ENCODE peak calls at places on chromosomes 13 and 19, in eight cellular contexts. O, J, Y, T, U, B, W and Q are unnamed samples.

GRCh38 chr13:100987993-100988392 is 313.4 kb upstream of the TMTC4 start:
- DNase-seq in B (no peak), J (peak; percentile 25), T (peak; percentile 8), W (no peak), U (no peak), Y (no peak), O (no peak), Q (no peak)

GRCh38 chr13:74839656-74840055 is 642.3 kb downstream of the TBC1D4 start:
- DNase-seq in B (no peak), Y (no peak), O (no peak), J (no peak), W (no peak), T (no peak), U (no peak), Q (no peak)

GRCh38 chr19:19643158-19644053 is at the start of gene GMIP:
- DNase-seq in J (peak; percentile 64), Y (peak; percentile 97), O (peak; percentile 64), B (peak; percentile 86), W (peak; percentile 83), U (peak; percentile 94), T (peak; percentile 83), Q (peak; percentile 37)

GRCh38 chr19:6209233-6209632 is 70.5 kb downstream of the MLLT1 start:
- DNase-seq in J (no peak), Y (no peak), O (no peak), W (no peak), U (peak; percentile 43), B (no peak), T (no peak), Q (no peak)

GRCh38 chr19:18118420-18119242 is 21.1 kb downstream of the MAST3 start:
- DNase-seq in O (no peak), T (no peak), J (peak; percentile 13), B (no peak), U (no peak), Y (no peak), W (no peak), Q (no peak)

GRCh38 chr13:46535822-46536221 is 17.1 kb upstream of the LRCH1 start:
- DNase-seq in J (no peak), W (no peak), Y (no peak), T (no peak), O (no peak), U (no peak), B (no peak), Q (no peak)

GRCh38 chr19:8340341-8341096 is 2.5 kb downstream of the KANK3 start:
- DNase-seq in Y (peak; percentile 26), O (no peak), B (peak; percentile 48), U (no peak), T (peak; percentile 75), W (no peak), J (no peak), Q (no peak)

GRCh38 chr13:22828081-22828480 is 352.7 kb upstream of the SGCG start:
- DNase-seq in B (no peak), Y (no peak), J (no peak), T (no peak), W (no peak), U (no peak), O (no peak), Q (no peak)

GRCh38 chr19:40348961-40349507 is 539 bp downstream of the PLD3 start:
- DNase-seq in Y (no peak), J (peak; percentile 82), U (no peak), T (no peak), B (no peak), W (no peak), O (no peak), Q (no peak)

GRCh38 chr13:65497265-65497664 is 1732.9 kb downstream of the PCDH9 start:
- DNase-seq in O (no peak), W (no peak), Y (no peak), U (no peak), T (no peak), J (no peak), B (no peak), Q (no peak)

GRCh38 chr19:4338441-4339350 is at the start of gene STAP2:
- DNase-seq in Y (no peak), B (no peak), W (peak; percentile 16), T (peak; percentile 37), U (no peak), O (no peak), J (no peak), Q (no peak)

GRCh38 chr13:39202746-39203145 is 164.5 kb downstream of the NHLRC3 start:
- DNase-seq in Y (no peak), J (no peak), U (no peak), B (no peak), T (no peak), W (no peak), O (no peak), Q (no peak)

GRCh38 chr19:12156254-12157058 is at the start of gene ZNF625:
- DNase-seq in W (no peak), J (peak; percentile 97), B (peak; percentile 89), O (no peak), T (peak; percentile 86), U (peak; percentile 94), Y (peak; percentile 89), Q (no peak)

GRCh38 chr13:110376120-110376519 is 69.0 kb downstream of the COL4A2 start:
- DNase-seq in T (no peak), J (no peak), U (no peak), O (no peak), W (no peak), Y (no peak), B (no peak), Q (no peak)

GRCh38 chr19:850979-851335 is 1.1 kb upstream of the ELANE start:
- DNase-seq in Y (no peak), J (no peak), U (no peak), T (no peak), B (no peak), W (no peak), O (no peak), Q (no peak)

GRCh38 chr13:109680288-109680687 is 106.1 kb downstream of the IRS2 start:
- DNase-seq in Y (no peak), T (no peak), B (no peak), W (no peak), U (no peak), J (no peak), O (no peak), Q (no peak)

GRCh38 chr13:110329798-110330461 is 22.8 kb downstream of the COL4A2 start:
- DNase-seq in O (no peak), T (no peak), Y (no peak), J (no peak), W (no peak), B (no peak), U (no peak), Q (no peak)

GRCh38 chr13:97921146-97921776 is 32.2 kb upstream of the IPO5 start:
- DNase-seq in J (no peak), Y (no peak), T (no peak), O (no peak), B (no peak), U (no peak), W (no peak), Q (no peak)

GRCh38 chr19:6739884-6740588 is 556 bp downstream of the TRIP10 start:
- DNase-seq in J (no peak), O (no peak), U (no peak), T (peak; percentile 46), W (no peak), B (peak; percentile 48), Y (peak; percentile 78), Q (peak; percentile 62)

GRCh38 chr19:10260141-10260584 is 8.1 kb downstream of the MRPL4 start:
- DNase-seq in U (no peak), B (no peak), T (no peak), Y (no peak), W (peak; percentile 60), J (no peak), O (no peak), Q (no peak)

GRCh38 chr19:47013041-47013517 is 6.6 kb upstream of the NPAS1 start:
- DNase-seq in U (peak; percentile 94), J (peak; percentile 76), T (peak; percentile 91), B (peak; percentile 88), O (no peak), W (peak; percentile 70), Y (peak; percentile 88), Q (peak; percentile 91)

GRCh38 chr13:99796175-99796819 is 175.3 kb downstream of the ZIC5 start:
- DNase-seq in O (no peak), J (no peak), Y (peak; percentile 25), B (peak; percentile 85), U (no peak), T (peak; percentile 64), W (peak; percentile 34), Q (peak; percentile 79)

GRCh38 chr19:4088065-4088679 is 21.5 kb upstream of the ZBTB7A start:
- DNase-seq in T (no peak), O (no peak), B (no peak), Y (no peak), U (peak; percentile 63), J (no peak), W (no peak), Q (no peak)

GRCh38 chr13:94712287-94712811 is at the start of gene SOX21:
- DNase-seq in B (peak; percentile 36), Y (peak; percentile 49), U (no peak), T (no peak), O (no peak), W (no peak), J (no peak), Q (peak; percentile 87)

GRCh38 chr19:14772467-14772866 is 5.9 kb downstream of the ADGRE2 start:
- DNase-seq in O (no peak), Y (no peak), J (no peak), W (no peak), B (no peak), U (no peak), T (no peak), Q (no peak)